ENCODE peak calls at places on chromosomes 13 and 19, in seven cellular contexts. D is progenitor cell of endocrine pancreas, W is breast epithelium, B is lower lobe of right lung, M is astrocyte, F is GM20000, T is psoas muscle. I is an unnamed sample.

GRCh38 chr19:48874309-48875135 is 2.3 kb downstream of the PPP1R15A start:
- DNase-seq in F (no peak), W (no peak), D (no peak), M (peak; percentile 66), T (peak; percentile 70), B (no peak), I (no peak)

GRCh38 chr19:10222201-10222890 is 8.8 kb downstream of the S1PR2 start:
- DNase-seq in M (no peak), W (no peak), D (no peak), T (no peak), B (no peak), F (no peak), I (no peak)

GRCh38 chr19:4633140-4633967 is 6.0 kb upstream of the TNFAIP8L1 start:
- DNase-seq in T (peak; percentile 76), F (peak; percentile 71), D (peak; percentile 47), W (no peak), B (peak; percentile 77), M (peak; percentile 66), I (peak; percentile 76)

GRCh38 chr13:100128373-100128772 is 39.5 kb downstream of the PCCA start:
- DNase-seq in W (no peak), B (no peak), F (no peak), T (no peak), M (peak; percentile 93), D (no peak), I (no peak)

GRCh38 chr19:13329766-13330165 is 176.5 kb downstream of the CACNA1A start:
- DNase-seq in T (no peak), M (no peak), D (no peak), B (no peak), W (no peak), F (no peak), I (no peak)

GRCh38 chr19:35533201-35533821 is at the start of gene GAPDHS:
- DNase-seq in M (no peak), T (no peak), F (no peak), W (no peak), D (no peak), B (no peak), I (no peak)

GRCh38 chr13:63706751-63707150 is 2291.1 kb upstream of the PCDH20 start:
- DNase-seq in B (no peak), M (no peak), T (no peak), F (no peak), D (no peak), W (no peak), I (no peak)

GRCh38 chr19:13986348-13986904 is 19.7 kb downstream of the RFX1 start:
- DNase-seq in T (peak; percentile 91), W (no peak), F (peak; percentile 99), M (no peak), B (peak; percentile 93), D (no peak), I (peak; percentile 100)

GRCh38 chr13:45339867-45340266 is 1.1 kb downstream of the TPT1 start:
- DNase-seq in M (no peak), B (no peak), F (no peak), T (no peak), W (no peak), D (no peak), I (no peak)

GRCh38 chr13:111508164-111508870 is 187.9 kb downstream of the TEX29 start:
- DNase-seq in W (no peak), D (no peak), F (no peak), T (no peak), M (no peak), B (no peak), I (no peak)

GRCh38 chr19:45496349-45496953 is 396 bp downstream of the RTN2 start:
- DNase-seq in D (peak; percentile 66), M (no peak), F (peak; percentile 58), B (no peak), T (peak; percentile 74), W (no peak), I (peak; percentile 64)

GRCh38 chr19:5434970-5435641 is 20.1 kb upstream of the ZNRF4 start:
- DNase-seq in M (peak; percentile 96), D (no peak), B (no peak), W (no peak), T (no peak), F (no peak), I (no peak)

GRCh38 chr13:23770428-23770827 is 118.8 kb downstream of the MIPEP start:
- DNase-seq in F (no peak), D (no peak), W (no peak), B (no peak), T (no peak), M (no peak), I (no peak)

GRCh38 chr19:31204115-31204514 is 145.1 kb downstream of the TSHZ3 start:
- DNase-seq in D (no peak), B (no peak), F (no peak), M (no peak), W (no peak), T (no peak), I (no peak)

GRCh38 chr19:50552540-50552939 is 15.7 kb downstream of the LRRC4B start:
- DNase-seq in B (no peak), M (no peak), W (no peak), T (no peak), D (no peak), F (no peak), I (no peak)

GRCh38 chr13:111898956-111899713 is 167.8 kb upstream of the SOX1 start:
- DNase-seq in T (no peak), M (no peak), B (no peak), W (peak; percentile 50), F (peak; percentile 6), D (no peak), I (no peak)

GRCh38 chr19:29084266-29084665 is 128.7 kb downstream of the UQCRFS1 start:
- DNase-seq in F (no peak), W (no peak), B (no peak), D (peak; percentile 19), T (no peak), M (no peak), I (no peak)
- TF ChIP-seq CTCF in F (no peak), W (no peak), B (no peak), D (peak; percentile 61), T (no peak), M (no peak), I (no peak)

DNA sequence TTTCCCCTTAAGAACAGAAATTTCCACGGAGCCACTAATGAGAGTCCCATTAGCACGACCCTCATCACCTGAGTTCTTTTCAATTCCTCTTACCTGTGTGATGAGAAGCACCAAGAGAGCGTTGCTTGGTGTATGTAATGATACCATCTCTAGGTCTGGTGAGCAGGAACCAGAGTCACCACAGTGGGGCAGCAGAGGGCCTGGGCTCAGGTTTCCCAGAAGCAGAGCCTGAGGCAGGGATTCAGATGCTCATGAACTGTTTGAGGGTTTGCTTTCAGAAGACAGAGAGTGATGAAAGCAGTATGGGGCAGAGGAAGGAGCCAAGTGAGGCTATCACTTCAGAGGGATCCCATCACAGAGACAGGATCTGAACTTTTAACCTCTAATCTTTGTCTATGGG is 3.1 kb upstream of the PTPRH start:
- DNase-seq in M (no peak), D (no peak), F (no peak), B (no peak), W (no peak), T (no peak), I (peak; percentile 49)
- TF ChIP-seq CTCF in M (peak; percentile 5), D (peak; percentile 32), F (peak; percentile 10), B (peak; percentile 35), W (no peak), T (no peak), I (no peak)

DNA sequence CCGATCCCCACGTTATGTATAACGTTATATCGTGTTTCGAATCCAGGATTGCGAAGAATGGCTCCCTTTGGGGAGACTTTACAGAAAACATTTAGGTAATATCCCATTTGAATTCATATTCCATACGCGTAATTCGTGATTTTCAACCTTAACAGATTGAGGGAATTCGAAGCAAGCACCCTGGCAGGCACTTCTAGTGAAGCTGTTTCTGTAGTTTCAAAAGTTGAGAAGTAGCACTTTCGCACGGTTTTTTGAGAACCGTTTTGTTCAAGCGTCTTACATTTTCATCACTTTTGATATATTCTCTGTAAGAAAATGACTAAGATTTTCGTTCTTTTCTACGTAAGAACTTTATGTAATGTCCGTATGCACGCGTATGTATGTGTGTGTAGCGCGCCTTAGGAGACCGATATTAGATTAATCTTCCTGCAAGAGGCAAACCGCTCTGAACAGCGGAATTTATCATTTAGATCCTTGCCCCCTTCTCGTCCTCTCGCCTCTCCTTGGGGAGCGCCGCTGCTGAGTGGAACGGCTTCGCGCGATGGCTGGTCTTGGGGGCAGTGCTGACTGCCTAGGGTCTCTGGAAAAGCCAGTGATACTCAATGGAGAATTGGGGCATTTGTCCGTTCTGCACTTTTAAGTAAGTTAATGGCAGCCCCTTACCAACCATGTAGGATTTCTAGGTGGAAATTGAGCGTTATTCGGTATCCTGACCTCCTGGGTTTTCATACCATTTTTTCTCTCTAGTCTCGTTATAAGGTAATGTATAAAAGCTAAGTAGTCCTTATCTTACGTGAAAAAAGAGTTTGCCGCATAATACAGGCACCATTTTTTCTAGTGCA is 4.8 kb downstream of the MAB21L1 start:
- DNase-seq in W (no peak), T (peak; percentile 48), F (no peak), D (no peak), M (no peak), B (no peak), I (no peak)
- TF ChIP-seq CTCF in W (no peak), T (no peak), F (no peak), D (no peak), M (no peak), B (no peak), I (no peak)

GRCh38 chr13:98838776-98839175 is 86.3 kb upstream of the SLC15A1 start:
- DNase-seq in B (no peak), D (no peak), T (no peak), F (no peak), M (peak; percentile 61), W (no peak), I (no peak)
- TF ChIP-seq CTCF in B (no peak), D (no peak), T (no peak), F (no peak), M (no peak), W (no peak), I (no peak)

GRCh38 chr13:79062291-79062690 is 343.8 kb downstream of the RBM26 start:
- DNase-seq in W (no peak), M (no peak), T (no peak), D (no peak), F (no peak), B (no peak), I (no peak)
- TF ChIP-seq CTCF in W (no peak), M (no peak), T (no peak), D (peak; percentile 7), F (no peak), B (no peak), I (no peak)

GRCh38 chr19:42343344-42344110 is 18.1 kb downstream of the MEGF8 start:
- DNase-seq in D (no peak), T (no peak), B (no peak), F (no peak), M (no peak), W (no peak), I (no peak)
- TF ChIP-seq CTCF in D (peak; percentile 20), T (no peak), B (no peak), F (no peak), M (no peak), W (no peak), I (no peak)

DNA sequence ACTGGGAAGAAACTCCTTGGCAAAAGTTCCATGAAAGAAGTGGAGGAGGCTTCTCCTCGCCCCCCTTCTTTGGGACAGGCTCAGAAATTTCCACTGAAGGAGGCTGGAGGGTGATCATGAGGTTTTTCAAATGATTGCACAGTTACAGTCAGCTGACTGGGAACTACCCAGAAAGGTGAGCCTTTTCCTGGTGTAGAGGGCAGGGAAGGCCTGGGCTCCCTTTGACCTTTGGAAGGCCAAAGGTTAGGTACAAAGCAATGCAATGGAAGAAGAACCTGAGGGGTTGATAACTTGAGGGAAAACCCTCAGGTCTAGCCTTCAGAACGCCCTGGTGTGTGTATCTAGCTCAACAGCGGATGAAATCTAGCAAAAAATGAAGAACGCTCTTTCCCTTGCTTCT is 50.1 kb upstream of the SLC15A1 start:
- DNase-seq in T (no peak), B (no peak), D (no peak), W (no peak), M (no peak), F (no peak), I (no peak)
- TF ChIP-seq CTCF in T (no peak), B (no peak), D (no peak), W (no peak), M (no peak), F (no peak), I (no peak)

I was measured in GM13976.